ENCODE peak calls at places on chromosomes 2 and 18, in six cellular contexts. Y is iris pigment epithelial cell; M is stimulated activated CD4-positive, alpha-beta T cell treated with anti-CD3 and anti-CD28 coated beads, Interleukin-4, amount 100 ng/mL, for 4 hours; R is Kasumi-1; P is GM10248; S is ELR. V is an unnamed sample.

GRCh38 chr2:39413063-39413722 is 23.9 kb downstream of the MAP4K3 start:
- DNase-seq in Y (no peak), P (no peak), R (no peak), S (no peak), M (no peak), V (no peak)

GRCh38 chr2:159549234-159549633 is 67.1 kb downstream of the BAZ2B start:
- DNase-seq in R (peak; percentile 91), Y (peak; percentile 50), M (no peak), S (peak; percentile 57), P (peak; percentile 13), V (peak; percentile 8)

GRCh38 chr2:154692927-154693326 is 5.6 kb upstream of the KCNJ3 start:
- DNase-seq in Y (no peak), P (no peak), R (no peak), S (no peak), M (no peak), V (no peak)

GRCh38 chr2:125405816-125406215 is 1250.1 kb upstream of the GYPC start:
- DNase-seq in M (no peak), R (no peak), Y (peak; percentile 89), P (no peak), S (peak; percentile 94), V (peak; percentile 82)

GRCh38 chr2:124894199-124894598 is 869.1 kb downstream of the CNTNAP5 start:
- DNase-seq in M (no peak), Y (no peak), R (no peak), P (no peak), S (peak; percentile 15), V (no peak)

GRCh38 chr2:233976690-233977294 is 59.6 kb downstream of the TRPM8 start:
- DNase-seq in Y (peak; percentile 69), P (peak; percentile 32), S (peak; percentile 80), R (peak; percentile 11), M (no peak), V (peak; percentile 69)

GRCh38 chr18:53544926-53545325 is 679.5 kb downstream of the MBD2 start:
- DNase-seq in P (no peak), R (no peak), M (no peak), Y (no peak), S (no peak), V (no peak)

GRCh38 chr2:86193901-86194567 is 1.2 kb downstream of the IMMT start:
- DNase-seq in Y (peak; percentile 28), M (no peak), P (no peak), R (peak; percentile 18), S (peak; percentile 29), V (peak; percentile 24)

GRCh38 chr2:92073036-92073814 is 2798.0 kb upstream of the TEKT4 start:
- DNase-seq in P (no peak), M (no peak), S (no peak), Y (no peak), R (no peak), V (no peak)

GRCh38 chr2:201070966-201071304 is 536 bp downstream of the HYCC2 start:
- DNase-seq in M (no peak), P (no peak), Y (peak; percentile 14), S (peak; percentile 50), R (peak; percentile 45), V (peak; percentile 30)

GRCh38 chr18:39455300-39455699 is 1889.7 kb upstream of the CELF4 start:
- DNase-seq in S (peak; percentile 67), Y (peak; percentile 77), M (no peak), R (no peak), P (no peak), V (peak; percentile 44)

GRCh38 chr2:159863761-159864160 is 65.8 kb upstream of the CD302 start:
- DNase-seq in Y (no peak), S (no peak), R (no peak), M (no peak), P (no peak), V (no peak)

GRCh38 chr2:188693111-188693510 is 281.1 kb upstream of the COL3A1 start:
- DNase-seq in S (peak; percentile 1), R (no peak), Y (no peak), M (no peak), P (no peak), V (no peak)

GRCh38 chr2:112794131-112794733 is 9.9 kb upstream of the IL1A start:
- DNase-seq in M (no peak), S (peak; percentile 93), Y (peak; percentile 95), R (peak; percentile 48), P (peak; percentile 35), V (peak; percentile 83)

GRCh38 chr2:950627-950992 is at the start of gene SNTG2:
- DNase-seq in R (no peak), S (no peak), P (peak; percentile 46), Y (no peak), M (peak; percentile 66), V (peak; percentile 20)

GRCh38 chr2:231111987-231112386 is 12.9 kb downstream of the HTR2B start:
- DNase-seq in Y (peak; percentile 71), R (no peak), S (peak; percentile 55), P (no peak), M (no peak), V (peak; percentile 59)

GRCh38 chr2:105875241-105875640 is 130.5 kb downstream of the NCK2 start:
- DNase-seq in S (no peak), M (no peak), Y (no peak), R (no peak), P (no peak), V (no peak)

GRCh38 chr2:29260151-29260772 is 145.0 kb downstream of the CLIP4 start:
- DNase-seq in P (no peak), Y (peak; percentile 77), M (no peak), R (no peak), S (peak; percentile 76), V (peak; percentile 76)

GRCh38 chr2:105385703-105386540 is 12.9 kb downstream of the FHL2 start:
- DNase-seq in M (no peak), P (no peak), R (no peak), S (no peak), Y (peak; percentile 2), V (no peak)

GRCh38 chr2:118864207-118864606 is 16.8 kb upstream of the EN1 start:
- DNase-seq in Y (no peak), R (no peak), M (no peak), S (no peak), P (no peak), V (no peak)

GRCh38 chr2:54722641-54723299 is 692 bp upstream of the EML6 start:
- DNase-seq in S (peak; percentile 65), P (peak; percentile 14), M (no peak), Y (peak; percentile 65), R (no peak), V (peak; percentile 44)

GRCh38 chr2:77567723-77568122 is 45.5 kb upstream of the LRRTM4 start:
- DNase-seq in R (no peak), Y (no peak), S (no peak), P (no peak), M (no peak), V (no peak)

GRCh38 chr18:54983041-54983686 is 23.9 kb upstream of the CCDC68 start:
- DNase-seq in M (no peak), P (peak; percentile 35), Y (peak; percentile 82), S (peak; percentile 84), R (peak; percentile 85), V (peak; percentile 68)

GRCh38 chr2:70822843-70823629 is 2.6 kb upstream of the CLEC4F start:
- DNase-seq in P (no peak), M (no peak), R (no peak), Y (no peak), S (no peak), V (no peak)

GRCh38 chr2:219461061-219461514 is 26.4 kb downstream of the SPEG start:
- DNase-seq in R (no peak), S (no peak), Y (no peak), P (no peak), M (no peak), V (no peak)